ENCODE peak calls at places on chromosome 2, in six cellular contexts. H is Calu3, V is posterior vena cava, J is foreskin fibroblast, C is adrenal gland, S is psoas muscle. O is an unnamed sample.

GRCh38 chr2:83364264-83364663 is 1094.8 kb downstream of the SUCLG1 start:
- DNase-seq in S (no peak), H (no peak), J (peak), V (no peak), C (no peak), O (no peak)

GRCh38 chr2:197871780-197872456 is 67.5 kb downstream of the PLCL1 start:
- DNase-seq in V (no peak), H (no peak), J (no peak), S (no peak), C (no peak), O (peak)

GRCh38 chr2:231670892-231671616 is 37.3 kb upstream of the PTMA start:
- DNase-seq in V (no peak), C (no peak), H (no peak), S (no peak), J (no peak), O (no peak)

GRCh38 chr2:55999790-56000189 is 76.2 kb upstream of the EFEMP1 start:
- DNase-seq in S (no peak), J (no peak), V (no peak), C (no peak), H (no peak), O (no peak)

GRCh38 chr2:105437708-105438103 is 38.9 kb upstream of the FHL2 start:
- DNase-seq in C (no peak), J (peak), V (no peak), S (no peak), H (no peak), O (peak)

GRCh38 chr2:160402498-160402897 is 91.1 kb downstream of the RBMS1 start:
- DNase-seq in H (no peak), V (no peak), C (no peak), J (no peak), S (no peak), O (peak)

GRCh38 chr2:75221872-75222271 is 22.6 kb upstream of the TACR1 start:
- DNase-seq in J (peak), C (no peak), S (no peak), V (no peak), H (no peak), O (no peak)

GRCh38 chr2:127675335-127676261 is at the start of gene LIMS2:
- DNase-seq in C (no peak), H (peak), S (peak), V (peak), J (peak), O (no peak)

GRCh38 chr2:29110916-29111315 is 4.3 kb upstream of the CLIP4 start:
- DNase-seq in J (no peak), H (peak), V (no peak), S (no peak), C (no peak), O (no peak)

GRCh38 chr2:126385441-126385840 is 270.5 kb upstream of the GYPC start:
- DNase-seq in J (no peak), H (no peak), S (no peak), V (no peak), C (no peak), O (no peak)

O was measured in SJCRH30.